ENCODE peak calls at places on chromosomes 7 and 10, in eight cellular contexts. Q is NCI-H460; R is T1000; K is WTC11; V is activated naive CD8-positive, alpha-beta T cell treated with anti-CD3 and anti-CD28 coated beads, Interleukin-2, amount 50 U/mL, for 24 hours; A is progenitor cell of endocrine pancreas; D is EL; X is NCI-H146. P is an unnamed sample.

GRCh38 chr7:2065516-2065915 is 167.2 kb downstream of the MAD1L1 start:
- DNase-seq in Q (no peak), R (no peak), K (no peak), V (no peak), A (no peak), D (no peak), X (no peak), P (no peak)

GRCh38 chr10:100697070-100697469 is 48.3 kb upstream of the PAX2 start:
- DNase-seq in Q (peak; percentile 43), R (no peak), K (no peak), V (no peak), A (no peak), D (peak; percentile 81), X (no peak), P (no peak)

GRCh38 chr10:3902054-3902808 is 117.2 kb upstream of the KLF6 start:
- DNase-seq in Q (peak; percentile 25), R (no peak), K (no peak), V (no peak), A (no peak), D (no peak), X (no peak), P (no peak)

GRCh38 chr7:100826546-100827329 is 585 bp downstream of the EPHB4 start:
- DNase-seq in Q (no peak), R (no peak), K (peak; percentile 31), V (no peak), A (no peak), D (peak; percentile 24), X (no peak), P (no peak)

GRCh38 chr10:78805176-78805575 is 263.6 kb upstream of the ZMIZ1 start:
- DNase-seq in Q (no peak), R (peak; percentile 21), K (no peak), V (no peak), A (no peak), D (peak; percentile 96), X (no peak), P (peak; percentile 78)

GRCh38 chr10:103816431-103816830 is 38.9 kb downstream of the SH3PXD2A start:
- DNase-seq in Q (peak; percentile 72), R (no peak), K (no peak), V (no peak), A (no peak), D (peak; percentile 19), X (no peak), P (no peak)

GRCh38 chr7:135490783-135491182 is 19.1 kb downstream of the CNOT4 start:
- DNase-seq in Q (no peak), R (no peak), K (no peak), V (no peak), A (no peak), D (peak; percentile 50), X (no peak), P (no peak)

GRCh38 chr10:118108194-118109026 is 61.7 kb upstream of the RAB11FIP2 start:
- DNase-seq in Q (no peak), R (no peak), K (no peak), V (no peak), A (no peak), D (no peak), X (peak; percentile 66), P (no peak)

GRCh38 chr7:114825423-114825951 is 96.4 kb upstream of the MDFIC start:
- DNase-seq in Q (no peak), R (no peak), K (peak; percentile 29), V (peak; percentile 30), A (no peak), D (no peak), X (no peak), P (no peak)